ENCODE peak calls at places on chromosomes 16 and 17, in four cellular contexts. P is stimulated activated CD8-positive, alpha-beta memory T cell treated with anti-CD3 and anti-CD28 coated beads, Interleukin-2, amount 100 ng/mL, for 1 hour; T is iPS-NIHi11; J is NCI-H1105. K is an unnamed sample.

GRCh38 chr16:11379420-11379819 is 34.2 kb downstream of the RMI2 start:
- DNase-seq in P (no peak), J (no peak), T (no peak), K (no peak)

GRCh38 chr17:80101946-80102706 is 745 bp downstream of the GAA start:
- DNase-seq in T (peak), J (no peak), P (no peak), K (no peak)

GRCh38 chr16:69396187-69397061 is 10.6 kb upstream of the TERF2 start:
- DNase-seq in T (peak), P (peak), J (peak), K (peak)

GRCh38 chr17:4625181-4625601 is 16.3 kb downstream of the ALOX15 start:
- DNase-seq in J (no peak), P (no peak), T (peak), K (no peak)

GRCh38 chr17:82961366-82962162 is 117.8 kb upstream of the METRNL start:
- DNase-seq in J (no peak), P (no peak), T (no peak), K (no peak)

GRCh38 chr16:80369559-80369958 is 171.2 kb upstream of the DYNLRB2 start:
- DNase-seq in J (no peak), P (no peak), T (peak), K (peak)

GRCh38 chr16:12341966-12342365 is 365.4 kb downstream of the SNX29 start:
- DNase-seq in P (no peak), J (no peak), T (no peak), K (no peak)

GRCh38 chr17:72359811-72360210 is 239.0 kb downstream of the SOX9 start:
- DNase-seq in P (no peak), T (no peak), J (no peak), K (no peak)

GRCh38 chr17:41013606-41014005 is 4.7 kb upstream of the KRTAP3-1 start:
- DNase-seq in J (peak), P (no peak), T (no peak), K (no peak)

GRCh38 chr17:21291357-21291756 is 6.8 kb downstream of the MAP2K3 start:
- DNase-seq in J (no peak), T (no peak), P (no peak), K (no peak)

GRCh38 chr16:57720142-57720575 is 15.4 kb upstream of the KATNB1 start:
- DNase-seq in P (no peak), J (no peak), T (peak), K (no peak)

GRCh38 chr17:30378797-30379302 is at the start of gene CPD:
- DNase-seq in T (peak), P (peak), J (peak), K (peak)

GRCh38 chr17:21352981-21353265 is 23.2 kb upstream of the KCNJ12 start:
- DNase-seq in P (no peak), T (no peak), J (no peak), K (no peak)

GRCh38 chr17:2266045-2266864 is 37.3 kb downstream of the SMG6 start:
- DNase-seq in J (no peak), T (no peak), P (peak), K (no peak)

GRCh38 chr16:21526923-21527807 is 72.2 kb upstream of the METTL9 start:
- DNase-seq in P (no peak), T (no peak), J (no peak), K (no peak)

GRCh38 chr17:61393904-61394629 is 5.6 kb upstream of the TBX2 start:
- DNase-seq in J (no peak), T (no peak), P (no peak), K (no peak)

GRCh38 chr16:10668322-10669045 is 26.2 kb downstream of the TEKT5 start:
- DNase-seq in J (no peak), P (no peak), T (peak), K (no peak)

GRCh38 chr17:77466596-77467223 is 325.9 kb downstream of the SEC14L1 start:
- DNase-seq in J (no peak), T (no peak), P (no peak), K (no peak)

GRCh38 chr16:84712801-84713775 is 13.3 kb downstream of the USP10 start:
- DNase-seq in J (no peak), P (no peak), T (no peak), K (no peak)

GRCh38 chr17:67666710-67667109 is 51.0 kb upstream of the NOL11 start:
- DNase-seq in P (no peak), T (no peak), J (no peak), K (no peak)

GRCh38 chr17:66373944-66374817 is 71.8 kb downstream of the PRKCA start:
- DNase-seq in P (peak), J (peak), T (no peak), K (no peak)

GRCh38 chr16:81435567-81435966 is 9.0 kb upstream of the CMIP start:
- DNase-seq in T (no peak), J (no peak), P (no peak), K (no peak)

GRCh38 chr17:4548721-4549531 is 6.3 kb downstream of the MYBBP1A start:
- DNase-seq in P (no peak), J (no peak), T (no peak), K (no peak)

GRCh38 chr16:28534542-28535373 is 4.0 kb downstream of the NUPR1 start:
- DNase-seq in J (no peak), P (no peak), T (no peak), K (no peak)

GRCh38 chr17:2704031-2704889 is 7.3 kb downstream of the CLUH start:
- DNase-seq in T (peak), J (no peak), P (no peak), K (no peak)

GRCh38 chr17:55632893-55633292 is 89.8 kb downstream of the TMEM100 start:
- DNase-seq in T (no peak), P (no peak), J (no peak), K (no peak)

GRCh38 chr17:16001498-16001897 is 1.9 kb downstream of the TTC19 start:
- DNase-seq in J (no peak), P (no peak), T (no peak), K (no peak)

GRCh38 chr16:472199-472504 is 46.7 kb downstream of the RAB11FIP3 start:
- DNase-seq in T (no peak), J (no peak), P (no peak), K (no peak)

GRCh38 chr17:35577826-35578194 is 561 bp downstream of the PEX12 start:
- DNase-seq in J (no peak), P (no peak), T (no peak), K (no peak)

GRCh38 chr16:47507701-47508100 is 46.6 kb downstream of the PHKB start:
- DNase-seq in T (no peak), J (no peak), P (no peak), K (no peak)

GRCh38 chr16:78210305-78210704 is 110.9 kb downstream of the WWOX start:
- DNase-seq in P (no peak), J (no peak), T (no peak), K (peak)

GRCh38 chr17:82615084-82616020 is 32.9 kb downstream of the WDR45B start:
- DNase-seq in P (no peak), J (no peak), T (no peak), K (no peak)

GRCh38 chr16:35750701-35751104 is 2291.3 kb downstream of the TP53TG3F start:
- DNase-seq in P (no peak), T (no peak), J (no peak), K (no peak)

GRCh38 chr17:57604771-57605733 is 140.0 kb downstream of the CCDC182 start:
- DNase-seq in T (no peak), J (peak), P (no peak), K (no peak)